ENCODE peak calls at places on chromosomes 2 and 18, in seven cellular contexts. Q is head of caudate nucleus, F is kidney epithelial cell, L is kidney glomerular epithelial cell, X is left ventricle myocardium superior, M is NCI-H524, R is HuH-7.5. D is an unnamed sample.
A peak's percentile ranks its signal among the peaks of the same experiment; 100 is the strongest.

GRCh38 chr2:69939722-69940121 is 21.7 kb downstream of the ASPRV1 start:
- DNase-seq in Q (no peak), F (no peak), L (no peak), X (no peak), M (no peak), R (no peak), D (no peak)

GRCh38 chr2:46188041-46188715 is 109.0 kb upstream of the EPAS1 start:
- DNase-seq in Q (no peak), F (no peak), L (no peak), X (no peak), M (no peak), R (no peak), D (no peak)

GRCh38 chr2:24164416-24164973 is 10.4 kb upstream of the FAM228A start:
- DNase-seq in Q (no peak), F (no peak), L (no peak), X (peak; percentile 44), M (peak; percentile 11), R (peak; percentile 47), D (no peak)

GRCh38 chr18:74316257-74317180 is 880 bp downstream of the C18orf63 start:
- DNase-seq in Q (no peak), F (peak; percentile 61), L (peak; percentile 86), X (no peak), M (no peak), R (peak; percentile 3), D (peak; percentile 79)

GRCh38 chr2:226600184-226600583 is 199.4 kb downstream of the IRS1 start:
- DNase-seq in Q (no peak), F (no peak), L (no peak), X (no peak), M (no peak), R (no peak), D (no peak)

GRCh38 chr2:74759991-74760390 is 73.9 kb upstream of the HK2 start:
- DNase-seq in Q (no peak), F (no peak), L (no peak), X (no peak), M (no peak), R (no peak), D (peak; percentile 77)

GRCh38 chr2:85768713-85769112 is 14.9 kb downstream of the ATOH8 start:
- DNase-seq in Q (no peak), F (no peak), L (no peak), X (peak; percentile 88), M (peak; percentile 72), R (no peak), D (no peak)

GRCh38 chr2:118810766-118811165 is 36.7 kb downstream of the EN1 start:
- DNase-seq in Q (no peak), F (no peak), L (no peak), X (no peak), M (no peak), R (no peak), D (no peak)

GRCh38 chr2:134917219-134917957 is 1.2 kb upstream of the CCNT2 start:
- DNase-seq in Q (no peak), F (no peak), L (peak; percentile 66), X (peak; percentile 36), M (no peak), R (no peak), D (no peak)

GRCh38 chr2:124316133-124316532 is 291.0 kb downstream of the CNTNAP5 start:
- DNase-seq in Q (no peak), F (no peak), L (no peak), X (no peak), M (no peak), R (no peak), D (no peak)

GRCh38 chr18:45590546-45590945 is 24.7 kb upstream of the SLC14A2 start:
- DNase-seq in Q (no peak), F (no peak), L (no peak), X (peak; percentile 61), M (no peak), R (no peak), D (no peak)

GRCh38 chr18:8391068-8391467 is 218.2 kb upstream of the RAB12 start:
- DNase-seq in Q (no peak), F (no peak), L (no peak), X (no peak), M (no peak), R (no peak), D (no peak)

GRCh38 chr2:9789371-9789770 is 53.9 kb upstream of the TAF1B start:
- DNase-seq in Q (no peak), F (no peak), L (no peak), X (peak; percentile 20), M (no peak), R (no peak), D (no peak)

GRCh38 chr2:223049356-223049755 is 2.6 kb upstream of the KCNE4 start:
- DNase-seq in Q (no peak), F (no peak), L (no peak), X (no peak), M (no peak), R (no peak), D (no peak)

GRCh38 chr2:64838817-64839216 is 150.4 kb upstream of the SLC1A4 start:
- DNase-seq in Q (no peak), F (peak; percentile 90), L (peak; percentile 92), X (no peak), M (no peak), R (no peak), D (peak; percentile 95)

GRCh38 chr2:234146087-234146826 is 95.8 kb downstream of the SPP2 start:
- DNase-seq in Q (no peak), F (peak; percentile 79), L (peak; percentile 94), X (no peak), M (no peak), R (no peak), D (peak; percentile 95)

GRCh38 chr2:47075361-47076125 is 79.6 kb downstream of the STPG4 start:
- DNase-seq in Q (no peak), F (no peak), L (no peak), X (no peak), M (no peak), R (no peak), D (no peak)

GRCh38 chr18:56756971-56757370 is 105.8 kb downstream of the WDR7 start:
- DNase-seq in Q (no peak), F (no peak), L (no peak), X (no peak), M (peak; percentile 91), R (no peak), D (no peak)

GRCh38 chr2:216700778-216701177 is 5.4 kb upstream of the IGFBP5 start:
- DNase-seq in Q (no peak), F (no peak), L (no peak), X (no peak), M (no peak), R (no peak), D (no peak)

GRCh38 chr2:23381084-23381483 is 3.9 kb upstream of the KLHL29 start:
- DNase-seq in Q (no peak), F (peak; percentile 90), L (peak; percentile 89), X (no peak), M (no peak), R (peak; percentile 28), D (peak; percentile 81)

GRCh38 chr2:177939211-177939610 is 133.4 kb downstream of the PDE11A start:
- DNase-seq in Q (no peak), F (no peak), L (no peak), X (no peak), M (no peak), R (no peak), D (no peak)

GRCh38 chr2:120736202-120736954 is 710 bp downstream of the GLI2 start:
- DNase-seq in Q (no peak), F (no peak), L (no peak), X (no peak), M (no peak), R (no peak), D (no peak)

GRCh38 chr2:20424300-20425290 is 22.3 kb upstream of the RHOB start:
- DNase-seq in Q (no peak), F (no peak), L (peak; percentile 14), X (peak; percentile 68), M (no peak), R (no peak), D (peak; percentile 99)

D was measured in HCEC 1CT.